ENCODE peak calls at places on chromosomes 6 and 20, in nine cellular contexts. One of them, this sample, is unnamed.

GRCh38 chr6:62043079-62043478 is 242.9 kb downstream of the KHDRBS2 start:
- DNase-seq in adrenal gland: no peak
- DNase-seq in pancreas: no peak
- DNase-seq in cardiac muscle cell: peak; percentile 50
- DNase-seq in epithelial cell of esophagus: no peak
- DNase-seq in esophagus muscularis mucosa: no peak
- DNase-seq in fibroblast of the aortic adventitia: no peak
- DNase-seq in naive thymus-derived CD4-positive, alpha-beta T cell: no peak
- DNase-seq in aorta: no peak
- DNase-seq in this sample: no peak

GRCh38 chr20:59574308-59574707 is 30.0 kb upstream of the PHACTR3 start:
- DNase-seq in adrenal gland: no peak
- DNase-seq in pancreas: no peak
- DNase-seq in cardiac muscle cell: no peak
- DNase-seq in epithelial cell of esophagus: no peak
- DNase-seq in esophagus muscularis mucosa: no peak
- DNase-seq in fibroblast of the aortic adventitia: no peak
- DNase-seq in naive thymus-derived CD4-positive, alpha-beta T cell: no peak
- DNase-seq in aorta: no peak
- DNase-seq in this sample: no peak

GRCh38 chr6:110690106-110690654 is 125.1 kb downstream of the CDK19 start:
- DNase-seq in adrenal gland: no peak
- DNase-seq in pancreas: no peak
- DNase-seq in cardiac muscle cell: no peak
- DNase-seq in epithelial cell of esophagus: peak; percentile 20
- DNase-seq in esophagus muscularis mucosa: no peak
- DNase-seq in fibroblast of the aortic adventitia: no peak
- DNase-seq in naive thymus-derived CD4-positive, alpha-beta T cell: no peak
- DNase-seq in aorta: no peak
- DNase-seq in this sample: no peak

GRCh38 chr20:25148181-25148981 is 47.1 kb upstream of the ENTPD6 start:
- DNase-seq in adrenal gland: peak; percentile 57
- DNase-seq in pancreas: peak; percentile 43
- DNase-seq in cardiac muscle cell: peak; percentile 12
- DNase-seq in epithelial cell of esophagus: peak; percentile 26
- DNase-seq in esophagus muscularis mucosa: no peak
- DNase-seq in fibroblast of the aortic adventitia: peak; percentile 60
- DNase-seq in naive thymus-derived CD4-positive, alpha-beta T cell: peak; percentile 80
- DNase-seq in aorta: peak; percentile 84
- DNase-seq in this sample: peak; percentile 18

GRCh38 chr20:17479041-17479657 is 52.0 kb downstream of the BFSP1 start:
- DNase-seq in adrenal gland: no peak
- DNase-seq in pancreas: no peak
- DNase-seq in cardiac muscle cell: no peak
- DNase-seq in epithelial cell of esophagus: no peak
- DNase-seq in esophagus muscularis mucosa: no peak
- DNase-seq in fibroblast of the aortic adventitia: no peak
- DNase-seq in naive thymus-derived CD4-positive, alpha-beta T cell: no peak
- DNase-seq in aorta: no peak
- DNase-seq in this sample: no peak

GRCh38 chr6:166439366-166440091 is 56.8 kb upstream of the MPC1 start:
- DNase-seq in adrenal gland: no peak
- DNase-seq in pancreas: no peak
- DNase-seq in cardiac muscle cell: no peak
- DNase-seq in epithelial cell of esophagus: no peak
- DNase-seq in esophagus muscularis mucosa: no peak
- DNase-seq in fibroblast of the aortic adventitia: no peak
- DNase-seq in naive thymus-derived CD4-positive, alpha-beta T cell: no peak
- DNase-seq in aorta: no peak
- DNase-seq in this sample: no peak

GRCh38 chr6:72748759-72749158 is 126.9 kb downstream of the KCNQ5 start:
- DNase-seq in adrenal gland: no peak
- DNase-seq in pancreas: no peak
- DNase-seq in cardiac muscle cell: no peak
- DNase-seq in epithelial cell of esophagus: peak; percentile 87
- DNase-seq in esophagus muscularis mucosa: no peak
- DNase-seq in fibroblast of the aortic adventitia: peak; percentile 93
- DNase-seq in naive thymus-derived CD4-positive, alpha-beta T cell: no peak
- DNase-seq in aorta: no peak
- DNase-seq in this sample: no peak

GRCh38 chr20:46006031-46006430 is 2.7 kb upstream of the MMP9 start:
- DNase-seq in adrenal gland: no peak
- DNase-seq in pancreas: no peak
- DNase-seq in cardiac muscle cell: no peak
- DNase-seq in epithelial cell of esophagus: no peak
- DNase-seq in esophagus muscularis mucosa: no peak
- DNase-seq in fibroblast of the aortic adventitia: no peak
- DNase-seq in naive thymus-derived CD4-positive, alpha-beta T cell: no peak
- DNase-seq in aorta: no peak
- DNase-seq in this sample: no peak

GRCh38 chr6:90915224-90915915 is 328.5 kb upstream of the MAP3K7 start:
- DNase-seq in adrenal gland: no peak
- DNase-seq in pancreas: no peak
- DNase-seq in cardiac muscle cell: no peak
- DNase-seq in epithelial cell of esophagus: no peak
- DNase-seq in esophagus muscularis mucosa: no peak
- DNase-seq in fibroblast of the aortic adventitia: no peak
- DNase-seq in naive thymus-derived CD4-positive, alpha-beta T cell: no peak
- DNase-seq in aorta: no peak
- DNase-seq in this sample: no peak

GRCh38 chr6:14861491-14861943 is 384.4 kb upstream of the JARID2 start:
- DNase-seq in adrenal gland: no peak
- DNase-seq in pancreas: no peak
- DNase-seq in cardiac muscle cell: no peak
- DNase-seq in epithelial cell of esophagus: no peak
- DNase-seq in esophagus muscularis mucosa: no peak
- DNase-seq in fibroblast of the aortic adventitia: no peak
- DNase-seq in naive thymus-derived CD4-positive, alpha-beta T cell: no peak
- DNase-seq in aorta: no peak
- DNase-seq in this sample: no peak

DNA sequence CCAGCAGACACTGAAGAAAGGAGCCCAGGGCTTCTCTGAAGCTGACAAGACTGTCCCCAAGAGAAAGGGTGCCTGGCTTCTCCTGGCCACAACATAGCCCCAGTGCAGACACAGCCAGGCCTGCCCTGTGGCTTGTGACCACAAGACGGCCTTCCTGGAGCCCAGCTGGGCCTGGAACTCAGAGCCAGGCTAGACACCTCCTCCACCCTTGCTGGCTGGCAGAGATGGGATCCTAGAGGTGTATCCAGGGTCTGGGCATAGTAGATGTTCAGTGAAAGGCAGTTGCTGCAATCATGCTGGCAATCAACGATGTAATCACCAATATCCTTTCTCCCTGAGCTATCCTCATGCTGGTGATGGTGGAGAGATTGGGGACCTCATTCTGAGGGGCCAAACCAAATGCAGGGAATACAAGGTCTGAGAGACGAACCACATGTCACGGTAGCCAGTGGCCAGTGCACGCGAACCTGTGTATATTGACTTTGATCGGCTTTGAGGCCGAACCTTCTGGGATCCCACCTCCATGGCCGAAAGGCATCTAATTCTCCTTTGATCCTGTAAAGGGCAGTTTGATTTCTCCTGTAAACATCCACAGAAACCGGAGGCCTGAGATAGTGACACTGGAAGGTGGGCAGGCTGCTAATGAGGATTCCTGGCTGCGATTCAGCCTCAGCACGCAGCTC is 115.2 kb downstream of the PSMB1 start:
- DNase-seq in adrenal gland: no peak
- DNase-seq in pancreas: no peak
- DNase-seq in cardiac muscle cell: no peak
- DNase-seq in epithelial cell of esophagus: no peak
- DNase-seq in esophagus muscularis mucosa: no peak
- DNase-seq in fibroblast of the aortic adventitia: no peak
- DNase-seq in naive thymus-derived CD4-positive, alpha-beta T cell: no peak
- DNase-seq in aorta: no peak
- DNase-seq in this sample: no peak
- H3K4me3 ChIP-seq in adrenal gland: no peak overlapping the region
- H3K4me3 ChIP-seq in pancreas: no peak overlapping the region
- H3K4me3 ChIP-seq in cardiac muscle cell: no peak overlapping the region
- H3K4me3 ChIP-seq in epithelial cell of esophagus: no peak overlapping the region
- H3K4me3 ChIP-seq in esophagus muscularis mucosa: peak overlapping the region; percentile 56
- H3K4me3 ChIP-seq in fibroblast of the aortic adventitia: peak overlapping the region; percentile 38
- H3K4me3 ChIP-seq in naive thymus-derived CD4-positive, alpha-beta T cell: no peak overlapping the region
- H3K4me3 ChIP-seq in aorta: no peak overlapping the region
- H3K4me3 ChIP-seq in this sample: peak overlapping the region; percentile 29

GRCh38 chr6:27178860-27179259 is 68.6 kb upstream of the PRSS16 start:
- DNase-seq in adrenal gland: no peak
- DNase-seq in pancreas: no peak
- DNase-seq in cardiac muscle cell: no peak
- DNase-seq in epithelial cell of esophagus: no peak
- DNase-seq in esophagus muscularis mucosa: no peak
- DNase-seq in fibroblast of the aortic adventitia: no peak
- DNase-seq in naive thymus-derived CD4-positive, alpha-beta T cell: no peak
- DNase-seq in aorta: no peak
- DNase-seq in this sample: no peak
- H3K4me3 ChIP-seq in adrenal gland: no peak overlapping the region
- H3K4me3 ChIP-seq in pancreas: peak overlapping the region; percentile 75
- H3K4me3 ChIP-seq in cardiac muscle cell: peak overlapping the region; percentile 63
- H3K4me3 ChIP-seq in epithelial cell of esophagus: peak overlapping the region; percentile 100
- H3K4me3 ChIP-seq in esophagus muscularis mucosa: peak overlapping the region; percentile 74
- H3K4me3 ChIP-seq in fibroblast of the aortic adventitia: peak overlapping the region; percentile 33
- H3K4me3 ChIP-seq in naive thymus-derived CD4-positive, alpha-beta T cell: peak overlapping the region; percentile 99
- H3K4me3 ChIP-seq in aorta: no peak overlapping the region
- H3K4me3 ChIP-seq in this sample: peak overlapping the region; percentile 99

GRCh38 chr6:160767019-160767646 is 65.1 kb downstream of the PLG start:
- DNase-seq in adrenal gland: peak; percentile 74
- DNase-seq in pancreas: peak; percentile 89
- DNase-seq in cardiac muscle cell: peak; percentile 84
- DNase-seq in epithelial cell of esophagus: peak; percentile 81
- DNase-seq in esophagus muscularis mucosa: peak; percentile 92
- DNase-seq in fibroblast of the aortic adventitia: peak; percentile 4
- DNase-seq in naive thymus-derived CD4-positive, alpha-beta T cell: no peak
- DNase-seq in aorta: peak; percentile 84
- DNase-seq in this sample: peak; percentile 6

GRCh38 chr6:160766657-160767018 is 64.6 kb downstream of the PLG start:
- DNase-seq in adrenal gland: no peak
- DNase-seq in pancreas: no peak
- DNase-seq in cardiac muscle cell: no peak
- DNase-seq in epithelial cell of esophagus: no peak
- DNase-seq in esophagus muscularis mucosa: no peak
- DNase-seq in fibroblast of the aortic adventitia: no peak
- DNase-seq in naive thymus-derived CD4-positive, alpha-beta T cell: no peak
- DNase-seq in aorta: no peak
- DNase-seq in this sample: no peak

GRCh38 chr6:160765412-160765811 is 63.4 kb downstream of the PLG start:
- DNase-seq in adrenal gland: no peak
- DNase-seq in pancreas: no peak
- DNase-seq in cardiac muscle cell: no peak
- DNase-seq in epithelial cell of esophagus: no peak
- DNase-seq in esophagus muscularis mucosa: no peak
- DNase-seq in fibroblast of the aortic adventitia: no peak
- DNase-seq in naive thymus-derived CD4-positive, alpha-beta T cell: no peak
- DNase-seq in aorta: no peak
- DNase-seq in this sample: no peak

GRCh38 chr6:160767647-160768019 is 65.6 kb downstream of the PLG start:
- DNase-seq in adrenal gland: no peak
- DNase-seq in pancreas: no peak
- DNase-seq in cardiac muscle cell: no peak
- DNase-seq in epithelial cell of esophagus: no peak
- DNase-seq in esophagus muscularis mucosa: no peak
- DNase-seq in fibroblast of the aortic adventitia: no peak
- DNase-seq in naive thymus-derived CD4-positive, alpha-beta T cell: no peak
- DNase-seq in aorta: no peak
- DNase-seq in this sample: no peak

GRCh38 chr6:160764847-160765246 is 62.8 kb downstream of the PLG start:
- DNase-seq in adrenal gland: no peak
- DNase-seq in pancreas: no peak
- DNase-seq in cardiac muscle cell: no peak
- DNase-seq in epithelial cell of esophagus: no peak
- DNase-seq in esophagus muscularis mucosa: no peak
- DNase-seq in fibroblast of the aortic adventitia: no peak
- DNase-seq in naive thymus-derived CD4-positive, alpha-beta T cell: no peak
- DNase-seq in aorta: no peak
- DNase-seq in this sample: no peak
- H3K4me3 ChIP-seq in adrenal gland: no peak overlapping the region
- H3K4me3 ChIP-seq in pancreas: no peak overlapping the region
- H3K4me3 ChIP-seq in cardiac muscle cell: no peak overlapping the region
- H3K4me3 ChIP-seq in epithelial cell of esophagus: no peak overlapping the region
- H3K4me3 ChIP-seq in esophagus muscularis mucosa: no peak overlapping the region
- H3K4me3 ChIP-seq in fibroblast of the aortic adventitia: no peak overlapping the region
- H3K4me3 ChIP-seq in naive thymus-derived CD4-positive, alpha-beta T cell: no peak overlapping the region
- H3K4me3 ChIP-seq in aorta: no peak overlapping the region
- H3K4me3 ChIP-seq in this sample: no peak overlapping the region

GRCh38 chr6:161436106-161436876 is 162.4 kb upstream of the AGPAT4 start:
- DNase-seq in adrenal gland: no peak
- DNase-seq in pancreas: no peak
- DNase-seq in cardiac muscle cell: no peak
- DNase-seq in epithelial cell of esophagus: peak; percentile 28
- DNase-seq in esophagus muscularis mucosa: no peak
- DNase-seq in fibroblast of the aortic adventitia: no peak
- DNase-seq in naive thymus-derived CD4-positive, alpha-beta T cell: no peak
- DNase-seq in aorta: no peak
- DNase-seq in this sample: no peak
- H3K4me3 ChIP-seq in adrenal gland: no peak overlapping the region
- H3K4me3 ChIP-seq in pancreas: no peak overlapping the region
- H3K4me3 ChIP-seq in cardiac muscle cell: no peak overlapping the region
- H3K4me3 ChIP-seq in epithelial cell of esophagus: no peak overlapping the region
- H3K4me3 ChIP-seq in esophagus muscularis mucosa: no peak overlapping the region
- H3K4me3 ChIP-seq in fibroblast of the aortic adventitia: no peak overlapping the region
- H3K4me3 ChIP-seq in naive thymus-derived CD4-positive, alpha-beta T cell: no peak overlapping the region
- H3K4me3 ChIP-seq in aorta: no peak overlapping the region
- H3K4me3 ChIP-seq in this sample: no peak overlapping the region

DNA sequence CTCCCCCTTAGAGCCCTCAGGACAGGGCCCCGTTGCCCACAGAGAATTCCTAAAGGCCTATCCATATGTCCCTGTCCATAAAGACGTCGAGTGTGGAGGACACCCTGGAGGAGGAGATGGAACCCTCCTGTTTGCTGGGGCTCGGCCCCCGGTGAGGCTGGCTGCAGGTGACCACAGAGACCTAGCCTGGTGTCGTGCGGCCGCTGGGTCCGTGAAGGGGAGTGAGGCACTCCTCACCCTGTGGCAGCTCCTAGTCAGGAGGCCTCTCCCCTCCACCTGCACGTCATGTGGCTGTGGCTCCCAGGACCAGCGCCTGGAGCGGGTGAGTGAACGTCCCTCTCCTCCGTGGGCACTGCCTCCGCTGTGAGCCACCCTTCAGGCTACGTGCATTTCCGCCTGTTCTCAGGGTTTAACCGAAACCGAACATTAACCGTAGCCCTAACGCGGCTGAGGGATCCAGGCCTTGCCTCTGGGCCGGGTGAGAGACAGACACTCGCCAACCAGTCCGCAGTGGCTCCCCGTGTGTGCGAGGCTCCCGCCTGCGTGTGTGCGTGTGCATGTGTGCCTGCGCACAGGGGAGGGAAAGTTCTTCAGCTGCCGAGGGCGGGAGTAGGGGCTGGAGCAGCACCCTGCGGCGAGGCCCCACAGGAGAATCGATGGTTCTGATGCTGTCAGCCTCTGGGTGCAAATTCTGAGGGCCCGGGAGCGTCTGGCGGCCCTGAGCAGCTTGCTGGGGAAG is 5.9 kb upstream of the TCEA2 start:
- DNase-seq in adrenal gland: no peak
- DNase-seq in pancreas: no peak
- DNase-seq in cardiac muscle cell: no peak
- DNase-seq in epithelial cell of esophagus: no peak
- DNase-seq in esophagus muscularis mucosa: no peak
- DNase-seq in fibroblast of the aortic adventitia: no peak
- DNase-seq in naive thymus-derived CD4-positive, alpha-beta T cell: peak; percentile 35
- DNase-seq in aorta: no peak
- DNase-seq in this sample: no peak
- H3K4me3 ChIP-seq in adrenal gland: no peak overlapping the region
- H3K4me3 ChIP-seq in pancreas: no peak overlapping the region
- H3K4me3 ChIP-seq in cardiac muscle cell: no peak overlapping the region
- H3K4me3 ChIP-seq in epithelial cell of esophagus: no peak overlapping the region
- H3K4me3 ChIP-seq in esophagus muscularis mucosa: peak overlapping the region; percentile 45
- H3K4me3 ChIP-seq in fibroblast of the aortic adventitia: no peak overlapping the region
- H3K4me3 ChIP-seq in naive thymus-derived CD4-positive, alpha-beta T cell: peak overlapping the region; percentile 16
- H3K4me3 ChIP-seq in aorta: no peak overlapping the region
- H3K4me3 ChIP-seq in this sample: no peak overlapping the region